ENCODE peak calls at places on chromosomes 6 and 20, in four cellular contexts. Q is GM12865, D is hippocampal formation, V is IMR-90. N is an unnamed sample.

GRCh38 chr6:33279971-33280511 is 3.1 kb downstream of the B3GALT4 start:
- DNase-seq in V (peak), Q (peak), D (no peak), N (peak)

GRCh38 chr20:62303327-62304226 is 780 bp downstream of the ADRM1 start:
- DNase-seq in Q (peak), V (no peak), D (no peak), N (peak)

GRCh38 chr6:28336284-28337024 is 506 bp upstream of the ZSCAN31 start:
- DNase-seq in V (peak), D (no peak), Q (peak), N (peak)

GRCh38 chr20:55478739-55479450 is 526.4 kb downstream of the CBLN4 start:
- DNase-seq in V (no peak), Q (no peak), D (no peak), N (no peak)

GRCh38 chr6:151014404-151015150 is 149.1 kb downstream of the MTHFD1L start:
- DNase-seq in V (peak), D (peak), Q (peak), N (peak)

GRCh38 chr20:37475258-37475657 is 45.8 kb upstream of the NNAT start:
- DNase-seq in Q (no peak), V (no peak), D (no peak), N (peak)

GRCh38 chr6:57317060-57317943 is at the start of gene PRIM2:
- DNase-seq in V (peak), Q (peak), D (peak), N (peak)

GRCh38 chr6:101296184-101296583 is 97.3 kb upstream of the GRIK2 start:
- DNase-seq in V (peak), Q (no peak), D (no peak), N (no peak)

GRCh38 chr6:26215200-26216014 is 128.2 kb downstream of the HFE start:
- DNase-seq in Q (peak), V (peak), D (no peak), N (no peak)